ENCODE peak calls at places on chromosome 4, in four cellular contexts. P is cardiac muscle cell, M is ACHN, J is colonic mucosa. S is an unnamed sample.

GRCh38 chr4:15348695-15349094 is 79.1 kb upstream of the C1QTNF7 start:
- DNase-seq in M (no peak), P (no peak), J (no peak), S (no peak)

GRCh38 chr4:127533028-127533700 is 99.6 kb upstream of the INTU start:
- DNase-seq in M (no peak), P (peak), J (peak), S (peak)

GRCh38 chr4:41257257-41257900 is 651 bp downstream of the UCHL1 start:
- DNase-seq in P (peak), M (no peak), J (peak), S (peak)

GRCh38 chr4:120026853-120027252 is 39.8 kb downstream of the MAD2L1 start:
- DNase-seq in M (no peak), J (no peak), P (no peak), S (no peak)

GRCh38 chr4:122700178-122700725 is 32.3 kb upstream of the BBS12 start:
- DNase-seq in P (peak), J (peak), M (peak), S (peak)

GRCh38 chr4:83535520-83535944 is 376 bp upstream of the GPAT3 start:
- DNase-seq in P (peak), J (peak), M (peak), S (peak)

GRCh38 chr4:98639523-98639922 is 18.9 kb downstream of the TSPAN5 start:
- DNase-seq in M (no peak), P (peak), J (no peak), S (no peak)

GRCh38 chr4:10706236-10706635 is 21.7 kb upstream of the CLNK start:
- DNase-seq in P (no peak), M (no peak), J (no peak), S (no peak)

GRCh38 chr4:109801895-109802319 is at the start of gene CFI:
- DNase-seq in M (peak), J (no peak), P (peak), S (peak)

GRCh38 chr4:183284229-183284628 is 35.8 kb downstream of the CLDN22 start:
- DNase-seq in M (no peak), P (no peak), J (no peak), S (no peak)

GRCh38 chr4:64899563-64899962 is 490.3 kb upstream of the TECRL start:
- DNase-seq in J (no peak), P (no peak), M (no peak), S (no peak)

GRCh38 chr4:101355767-101356702 is 8.7 kb upstream of the PPP3CA start:
- DNase-seq in P (peak), M (peak), J (no peak), S (no peak)

GRCh38 chr4:60805500-60806313 is 394.4 kb upstream of the ADGRL3 start:
- DNase-seq in P (peak), M (peak), J (no peak), S (peak)

GRCh38 chr4:42600578-42600977 is 56.3 kb downstream of the ATP8A1 start:
- DNase-seq in M (no peak), J (no peak), P (no peak), S (no peak)

GRCh38 chr4:150181536-150181935 is 103.3 kb downstream of the DCLK2 start:
- DNase-seq in P (peak), J (no peak), M (no peak), S (no peak)

GRCh38 chr4:137998666-137999429 is 243.3 kb downstream of the SLC7A11 start:
- DNase-seq in J (no peak), M (no peak), P (peak), S (no peak)

GRCh38 chr4:26076000-26076587 is 162.1 kb downstream of the SMIM20 start:
- DNase-seq in P (peak), J (no peak), M (no peak), S (no peak)

GRCh38 chr4:87985097-87985886 is 9.8 kb downstream of the SPP1 start:
- DNase-seq in J (peak), P (peak), M (peak), S (peak)

GRCh38 chr4:40731792-40732245 is 17.9 kb upstream of the NSUN7 start:
- DNase-seq in J (no peak), P (peak), M (no peak), S (peak)

GRCh38 chr4:78720151-78720726 is 55.9 kb upstream of the BMP2K start:
- DNase-seq in P (no peak), J (no peak), M (no peak), S (peak)

GRCh38 chr4:184474261-184475095 is at the start of gene IRF2:
- DNase-seq in M (peak), P (peak), J (peak), S (peak)

GRCh38 chr4:26297219-26297618 is 23.6 kb upstream of the RBPJ start:
- DNase-seq in M (no peak), P (no peak), J (no peak), S (no peak)

GRCh38 chr4:1329408-1330371 is 17.3 kb upstream of the UVSSA start:
- DNase-seq in J (no peak), M (no peak), P (no peak), S (no peak)

GRCh38 chr4:89212666-89213381 is 94.8 kb downstream of the GPRIN3 start:
- DNase-seq in P (peak), J (no peak), M (no peak), S (no peak)

GRCh38 chr4:25938251-25939186 is 24.5 kb downstream of the SMIM20 start:
- DNase-seq in M (no peak), P (peak), J (no peak), S (peak)